ENCODE peak calls at places on chromosome 11, in seven cellular contexts. E, W, Y, R, O, P and T are unnamed samples.
A peak's percentile ranks its signal among the peaks of the same experiment; 100 is the strongest.

GRCh38 chr11:19185036-19185435 is 16.7 kb downstream of the CSRP3 start:
- DNase-seq in Y (no peak), W (no peak), P (no peak), O (no peak), R (no peak), E (no peak), T (no peak)

GRCh38 chr11:118838905-118839553 is 44.7 kb upstream of the CXCR5 start:
- DNase-seq in R (no peak), Y (no peak), E (no peak), P (no peak), W (no peak), O (no peak), T (no peak)

GRCh38 chr11:47355283-47356128 is 3.0 kb upstream of the MYBPC3 start:
- DNase-seq in Y (peak; percentile 97), O (peak; percentile 96), E (no peak), R (peak; percentile 92), P (peak; percentile 91), W (peak; percentile 99), T (peak; percentile 95)

GRCh38 chr11:8267280-8267679 is 3.6 kb upstream of the LMO1 start:
- DNase-seq in O (no peak), P (no peak), R (no peak), Y (peak; percentile 54), E (no peak), W (no peak), T (no peak)

GRCh38 chr11:81966340-81966739 is 767.3 kb downstream of the FAM181B start:
- DNase-seq in W (no peak), O (no peak), R (no peak), P (no peak), E (no peak), Y (no peak), T (no peak)

GRCh38 chr11:111565111-111565720 is 24.7 kb downstream of the LAYN start:
- DNase-seq in E (peak; percentile 53), O (peak; percentile 26), P (peak; percentile 74), W (peak; percentile 63), R (peak; percentile 60), Y (peak; percentile 78), T (peak; percentile 78)

GRCh38 chr11:68840661-68841653 is 759 bp downstream of the CPT1A start:
- DNase-seq in O (peak; percentile 59), E (no peak), W (peak; percentile 18), Y (peak; percentile 79), R (no peak), P (peak; percentile 48), T (peak; percentile 42)

GRCh38 chr11:102798012-102798746 is at the start of gene MMP1:
- DNase-seq in W (no peak), Y (no peak), O (no peak), E (no peak), P (peak; percentile 84), R (no peak), T (no peak)

GRCh38 chr11:30196400-30197206 is 34.2 kb upstream of the FSHB start:
- DNase-seq in P (peak; percentile 46), R (peak; percentile 24), Y (no peak), O (peak; percentile 44), E (peak; percentile 6), W (peak; percentile 78), T (peak; percentile 83)

GRCh38 chr11:33912405-33913361 is 20.8 kb upstream of the LMO2 start:
- DNase-seq in E (no peak), W (no peak), O (no peak), R (peak; percentile 57), Y (no peak), P (peak; percentile 77), T (no peak)

GRCh38 chr11:32131321-32131720 is 40.4 kb downstream of the RCN1 start:
- DNase-seq in R (no peak), W (no peak), O (no peak), E (no peak), P (peak; percentile 79), Y (no peak), T (no peak)

GRCh38 chr11:66225054-66225453 is 43.4 kb upstream of the RAB1B start:
- DNase-seq in P (no peak), W (no peak), Y (no peak), E (no peak), O (no peak), R (no peak), T (no peak)